ENCODE peak calls at places on chromosomes 6 and 20, in seven cellular contexts. D is mucosa of gallbladder; Y is cerebellar cortex; U is stimulated activated CD8-positive, alpha-beta memory T cell treated with anti-CD3 and anti-CD28 coated beads, Interleukin-15, amount 100 ng/mL, for 1 hour; R is MM.1S; F is NCI-H2107; W is SJSA1. C is an unnamed sample.

GRCh38 chr6:19410477-19410876 is 426.7 kb upstream of the ID4 start:
- DNase-seq in Y (no peak), D (no peak), U (no peak), F (no peak), W (no peak), R (no peak), C (peak)

GRCh38 chr20:18613553-18613952 is 25.7 kb downstream of the DTD1 start:
- DNase-seq in U (no peak), W (no peak), Y (no peak), R (no peak), D (no peak), F (no peak), C (no peak)

GRCh38 chr6:402901-403658 is 11.5 kb downstream of the IRF4 start:
- DNase-seq in D (no peak), F (no peak), Y (no peak), R (no peak), U (no peak), W (no peak), C (no peak)

GRCh38 chr20:58690851-58691250 is 1.7 kb upstream of the NPEPL1 start:
- DNase-seq in U (no peak), Y (no peak), D (no peak), W (no peak), R (no peak), F (no peak), C (no peak)

GRCh38 chr6:104995989-104996617 is 39.2 kb downstream of the LIN28B start:
- DNase-seq in F (peak), R (peak), W (peak), D (no peak), U (no peak), Y (peak), C (no peak)

GRCh38 chr20:22214296-22214695 is 370.1 kb downstream of the FOXA2 start:
- DNase-seq in F (no peak), Y (no peak), R (no peak), W (no peak), D (no peak), U (no peak), C (no peak)

GRCh38 chr6:53648571-53648970 is 17.0 kb downstream of the KLHL31 start:
- DNase-seq in W (no peak), U (no peak), D (no peak), Y (no peak), R (no peak), F (no peak), C (no peak)

GRCh38 chr6:32369678-32370077 is 2.0 kb downstream of the TSBP1 start:
- DNase-seq in U (no peak), F (no peak), D (no peak), Y (no peak), W (peak), R (no peak), C (no peak)

GRCh38 chr6:129691709-129692108 is 18.3 kb downstream of the ARHGAP18 start:
- DNase-seq in Y (no peak), F (no peak), D (no peak), R (no peak), U (no peak), W (no peak), C (peak)

GRCh38 chr20:64205611-64206026 is 41.4 kb downstream of the MYT1 start:
- DNase-seq in R (no peak), W (no peak), F (no peak), Y (no peak), D (no peak), U (no peak), C (no peak)

GRCh38 chr6:163415176-163415619 is 680 bp downstream of the QKI start:
- DNase-seq in F (no peak), R (no peak), D (no peak), Y (no peak), U (no peak), W (no peak), C (no peak)

GRCh38 chr6:166237611-166238010 is 70.0 kb upstream of the TBXT start:
- DNase-seq in Y (no peak), U (no peak), D (no peak), F (no peak), R (no peak), W (no peak), C (no peak)

GRCh38 chr6:126091507-126091906 is 105.2 kb downstream of the TRMT11 start:
- DNase-seq in F (no peak), W (no peak), U (no peak), R (no peak), D (no peak), Y (no peak), C (no peak)

GRCh38 chr6:52514514-52514913 is 62.3 kb downstream of the TRAM2 start:
- DNase-seq in R (no peak), Y (no peak), W (no peak), F (no peak), D (no peak), U (no peak), C (no peak)

GRCh38 chr6:80331522-80331921 is 225.1 kb downstream of the BCKDHB start:
- DNase-seq in U (no peak), Y (no peak), D (no peak), R (no peak), F (peak), W (no peak), C (no peak)

GRCh38 chr20:58723628-58723984 is 31.0 kb downstream of the NPEPL1 start:
- DNase-seq in U (no peak), D (no peak), F (no peak), W (no peak), R (no peak), Y (no peak), C (no peak)

GRCh38 chr6:141421378-141421777 is 711.3 kb upstream of the GJE1 start:
- DNase-seq in U (no peak), D (no peak), R (no peak), F (no peak), W (peak), Y (no peak), C (peak)

GRCh38 chr6:15305496-15305895 is 59.6 kb downstream of the JARID2 start:
- DNase-seq in F (no peak), R (peak), D (no peak), U (no peak), W (no peak), Y (no peak), C (no peak)

GRCh38 chr6:18503588-18504231 is 116.6 kb downstream of the RNF144B start:
- DNase-seq in U (no peak), W (peak), F (peak), Y (peak), R (peak), D (peak), C (peak)

GRCh38 chr6:10555625-10556309 is 34.6 kb downstream of the GCNT2 start:
- DNase-seq in W (peak), F (peak), U (no peak), R (no peak), D (peak), Y (peak), C (no peak)

GRCh38 chr6:108771421-108771820 is 76.8 kb upstream of the ARMC2 start:
- DNase-seq in U (no peak), W (no peak), R (no peak), Y (no peak), F (no peak), D (no peak), C (no peak)

GRCh38 chr6:169800668-169801395 is 49.4 kb downstream of the ERMARD start:
- DNase-seq in W (no peak), R (peak), F (no peak), Y (peak), U (no peak), D (peak), C (peak)